ENCODE peak calls at places on chromosomes 7 and 10, in four cellular contexts. J, K, G and C are unnamed samples.

GRCh38 chr7:322111-322671 is 32.2 kb downstream of the FOXL3 start:
- DNase-seq in J (peak), K (peak), G (peak), C (no peak)

GRCh38 chr10:91756286-91756685 is 41.9 kb upstream of the TNKS2 start:
- DNase-seq in J (no peak), K (no peak), G (peak), C (peak)

GRCh38 chr7:46058424-46058823 is 137.4 kb upstream of the IGFBP3 start:
- DNase-seq in J (no peak), K (no peak), G (no peak), C (peak)

GRCh38 chr7:84677386-84677785 is 482.8 kb upstream of the SEMA3A start:
- DNase-seq in J (no peak), K (peak), G (peak), C (peak)

GRCh38 chr7:81209059-81209458 is 290.2 kb upstream of the SEMA3C start:
- DNase-seq in J (no peak), K (no peak), G (no peak), C (no peak)

GRCh38 chr10:93062499-93063216 is 2.1 kb downstream of the CYP26C1 start:
- DNase-seq in J (peak), K (no peak), G (peak), C (no peak)

GRCh38 chr10:116741391-116742351 is 695 bp downstream of the HSPA12A start:
- DNase-seq in J (peak), K (peak), G (no peak), C (no peak)

GRCh38 chr7:132782777-132783633 is 206.7 kb upstream of the PLXNA4 start:
- DNase-seq in J (no peak), K (no peak), G (peak), C (peak)

GRCh38 chr10:96588060-96588554 is 1.3 kb upstream of the TM9SF3 start:
- DNase-seq in J (no peak), K (no peak), G (no peak), C (no peak)

GRCh38 chr7:26153823-26154783 is 2.1 kb downstream of the NFE2L3 start:
- DNase-seq in J (peak), K (no peak), G (peak), C (no peak)

GRCh38 chr7:26151096-26151495 is 902 bp upstream of the NFE2L3 start:
- DNase-seq in J (no peak), K (no peak), G (no peak), C (no peak)

GRCh38 chr7:26153246-26153822 is 1.3 kb downstream of the NFE2L3 start:
- DNase-seq in J (peak), K (no peak), G (no peak), C (no peak)

GRCh38 chr7:26151650-26151952 is 397 bp upstream of the NFE2L3 start:
- DNase-seq in J (no peak), K (no peak), G (no peak), C (no peak)

DNA sequence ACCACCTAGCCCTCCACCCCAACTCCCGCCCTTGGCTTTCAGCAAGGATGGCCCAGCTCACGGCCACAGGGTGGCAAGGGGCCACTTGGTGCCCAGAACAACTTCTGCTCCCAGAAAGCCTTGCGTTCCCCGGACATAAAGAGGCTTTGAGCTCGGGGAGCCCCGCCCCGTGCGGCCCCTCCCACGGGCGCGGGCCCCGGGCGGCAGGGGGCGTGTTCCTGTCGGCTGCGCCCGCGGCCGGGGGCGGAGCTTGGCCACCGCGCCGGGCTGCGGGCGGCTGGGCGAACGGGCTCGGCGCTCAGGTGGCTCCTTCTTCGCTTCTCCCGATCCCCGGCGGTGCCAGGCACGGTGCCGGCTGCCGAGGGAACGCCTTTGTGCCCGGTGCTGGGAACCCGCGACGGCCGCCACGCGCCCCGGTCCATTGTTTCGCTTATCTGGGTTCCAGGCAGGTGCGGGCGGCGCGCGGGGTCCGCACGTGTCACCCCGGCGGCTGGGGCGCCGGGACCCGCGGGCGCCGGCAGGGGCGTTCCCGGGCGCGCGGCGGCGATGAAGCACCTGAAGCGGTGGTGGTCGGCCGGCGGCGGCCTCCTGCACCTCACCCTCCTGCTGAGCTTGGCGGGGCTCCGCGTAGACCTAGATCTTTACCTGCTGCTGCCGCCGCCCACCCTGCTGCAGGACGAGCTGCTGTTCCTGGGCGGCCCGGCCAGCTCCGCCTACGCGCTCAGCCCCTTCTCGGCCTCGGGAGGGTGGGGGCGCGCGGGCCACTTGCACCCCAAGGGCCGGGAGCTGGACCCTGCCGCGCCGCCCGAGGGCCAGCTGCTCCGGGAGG is at the start of gene NFE2L3:
- DNase-seq in J (peak), K (peak), G (peak), C (no peak)
- TF ChIP-seq CTCF in J (peak), K (peak), G (no peak), C (no peak)

GRCh38 chr10:111648046-111648445 is 535.5 kb downstream of the GPAM start:
- DNase-seq in J (no peak), K (no peak), G (no peak), C (peak)
- H3K4me3 ChIP-seq in J (no peak), K (no peak), G (no peak), C (no peak)

GRCh38 chr7:106064836-106065559 is 47.1 kb downstream of the SYPL1 start:
- DNase-seq in J (peak), K (peak), G (peak), C (peak)
- TF ChIP-seq CTCF in J (no peak), K (peak), G (no peak), C (peak)

GRCh38 chr10:3683560-3683959 is 101.4 kb downstream of the KLF6 start:
- DNase-seq in J (no peak), K (no peak), G (no peak), C (no peak)

GRCh38 chr10:3681642-3682554 is 103.1 kb downstream of the KLF6 start:
- DNase-seq in J (no peak), K (no peak), G (no peak), C (no peak)

GRCh38 chr10:3682745-3683144 is 102.3 kb downstream of the KLF6 start:
- DNase-seq in J (no peak), K (no peak), G (no peak), C (no peak)

GRCh38 chr10:3678629-3679227 is 106.3 kb downstream of the KLF6 start:
- DNase-seq in J (no peak), K (no peak), G (no peak), C (no peak)

DNA sequence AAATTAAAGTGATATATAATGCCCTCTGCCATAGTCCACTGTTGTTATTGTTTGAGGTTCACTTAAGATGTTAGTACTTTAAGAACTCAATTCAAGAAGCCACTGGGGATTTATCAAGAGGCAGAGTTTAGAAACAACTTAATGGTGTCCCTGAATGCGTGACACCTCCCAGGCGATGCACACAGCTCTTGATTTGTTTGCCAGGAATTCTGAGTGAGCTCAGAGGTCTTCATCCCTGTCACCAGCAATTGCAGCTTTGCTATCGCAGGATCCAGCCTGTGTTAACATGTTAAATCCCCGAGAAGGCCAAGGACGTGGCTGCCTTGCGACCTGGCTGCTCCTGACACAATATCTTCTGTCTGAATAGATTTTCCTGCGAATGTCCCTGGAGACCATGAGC is 104.8 kb downstream of the KLF6 start:
- DNase-seq in J (no peak), K (no peak), G (no peak), C (no peak)
- H3K4me3 ChIP-seq in J (no peak), K (no peak), G (no peak), C (no peak)

GRCh38 chr7:28364082-28364481 is 48.2 kb upstream of the CREB5 start:
- DNase-seq in J (no peak), K (no peak), G (no peak), C (no peak)
- TF ChIP-seq CTCF in J (peak), K (peak), G (peak), C (peak)

DNA sequence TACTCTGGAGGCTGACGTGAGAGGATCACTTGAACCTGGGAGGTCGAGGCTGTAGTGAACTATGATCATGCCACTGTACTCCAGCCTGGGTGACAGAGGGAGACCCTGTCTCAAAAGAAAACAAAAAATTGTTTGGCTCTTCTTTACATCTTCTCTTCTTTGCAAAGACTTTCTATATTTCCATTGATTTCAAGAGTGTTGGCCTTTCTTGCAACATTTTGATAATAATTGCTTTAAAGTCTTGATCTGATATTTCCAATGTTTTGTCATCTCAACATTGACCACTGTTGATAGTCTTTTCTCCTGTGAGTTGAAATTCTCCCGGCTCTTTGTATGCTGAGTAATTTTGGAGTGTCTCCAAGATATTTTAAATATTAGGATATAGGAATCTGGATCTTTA is 17.8 kb upstream of the CLDN4 start:
- DNase-seq in J (no peak), K (no peak), G (no peak), C (no peak)
- H3K4me3 ChIP-seq in J (no peak), K (no peak), G (no peak), C (no peak)

DNA sequence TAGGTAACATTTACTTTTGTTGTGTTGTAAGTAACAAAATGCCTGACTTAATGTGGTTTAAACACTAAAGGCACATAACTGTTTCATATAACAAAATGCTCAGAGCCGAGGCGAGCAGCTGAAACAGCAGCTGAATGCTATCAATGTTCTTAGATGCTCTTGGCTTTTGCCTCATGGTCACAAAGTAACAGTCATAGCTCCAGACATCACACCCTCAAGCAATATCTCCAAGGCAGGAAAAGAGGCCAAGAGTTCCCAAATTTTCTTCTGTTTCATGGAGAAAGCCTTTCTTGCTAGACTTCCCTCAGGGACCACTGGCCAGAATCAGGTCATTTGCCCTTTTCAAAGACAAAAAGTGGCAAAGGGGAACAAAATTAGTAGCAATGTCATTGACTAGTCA is 43.5 kb upstream of the PFKP start:
- DNase-seq in J (no peak), K (no peak), G (no peak), C (no peak)
- TF ChIP-seq CTCF in J (no peak), K (no peak), G (no peak), C (no peak)